ENCODE peak calls at places on chromosomes 2 and 18, in seven cellular contexts. H, W, D, F, I, G and P are unnamed samples.

GRCh38 chr2:207913772-207914358 is 111.5 kb downstream of the PLEKHM3 start:
- DNase-seq in G (no peak), W (no peak), H (no peak), I (no peak), F (no peak), D (no peak), P (no peak)

GRCh38 chr2:10790228-10790973 is 22.2 kb downstream of the PDIA6 start:
- DNase-seq in D (no peak), I (no peak), F (no peak), H (no peak), G (no peak), W (no peak), P (no peak)

GRCh38 chr18:46320928-46321855 is 217.0 kb downstream of the HAUS1 start:
- DNase-seq in W (no peak), I (no peak), F (no peak), G (no peak), D (no peak), H (no peak), P (no peak)

GRCh38 chr2:156625360-156625995 is 189.3 kb downstream of the GPD2 start:
- DNase-seq in W (no peak), G (no peak), I (no peak), D (no peak), F (no peak), H (no peak), P (no peak)

GRCh38 chr18:9055185-9055584 is 47.3 kb upstream of the NDUFV2 start:
- DNase-seq in F (no peak), W (no peak), G (no peak), I (no peak), D (peak), H (peak), P (no peak)

GRCh38 chr2:142140434-142140845 is 9.6 kb upstream of the LRP1B start:
- DNase-seq in F (no peak), G (no peak), W (peak), I (no peak), H (no peak), D (no peak), P (no peak)

GRCh38 chr2:236654496-236654895 is 84.9 kb downstream of the ACKR3 start:
- DNase-seq in G (peak), H (no peak), I (no peak), W (no peak), F (no peak), D (no peak), P (no peak)

GRCh38 chr2:63539416-63540162 is 48.7 kb downstream of the WDPCP start:
- DNase-seq in W (no peak), G (no peak), H (no peak), I (no peak), F (no peak), D (no peak), P (no peak)

GRCh38 chr2:73759287-73759764 is 20.6 kb downstream of the DUSP11 start:
- DNase-seq in G (no peak), D (no peak), H (no peak), W (no peak), I (no peak), F (peak), P (no peak)

GRCh38 chr18:4510160-4510559 is 55.1 kb upstream of the DLGAP1 start:
- DNase-seq in H (no peak), D (no peak), G (no peak), F (no peak), I (no peak), W (no peak), P (no peak)

GRCh38 chr18:34806527-34806926 is 96.4 kb downstream of the DTNA start:
- DNase-seq in H (no peak), G (no peak), W (no peak), D (no peak), I (no peak), F (no peak), P (no peak)

GRCh38 chr2:232485333-232485756 is 2.3 kb downstream of the ECEL1 start:
- DNase-seq in I (peak), H (no peak), F (no peak), W (no peak), G (peak), D (no peak), P (no peak)

GRCh38 chr2:39870871-39871270 is 91.8 kb upstream of the THUMPD2 start:
- DNase-seq in W (no peak), F (no peak), G (no peak), I (no peak), D (no peak), H (no peak), P (no peak)

GRCh38 chr18:55301836-55302235 is 286.2 kb downstream of the TCF4 start:
- DNase-seq in W (no peak), D (no peak), G (no peak), I (no peak), F (no peak), H (no peak), P (no peak)

GRCh38 chr2:16608661-16609643 is 56.7 kb downstream of the CYRIA start:
- DNase-seq in F (peak), G (peak), H (peak), D (peak), I (peak), W (peak), P (peak)

GRCh38 chr18:77013777-77014525 is 118.6 kb downstream of the MBP start:
- DNase-seq in W (no peak), D (no peak), F (no peak), H (no peak), G (peak), I (peak), P (peak)

GRCh38 chr2:23430263-23430662 is 45.3 kb downstream of the KLHL29 start:
- DNase-seq in W (no peak), G (no peak), F (no peak), I (no peak), D (no peak), H (no peak), P (no peak)

GRCh38 chr2:163266772-163267171 is 428.2 kb upstream of the KCNH7 start:
- DNase-seq in G (no peak), F (no peak), I (no peak), W (no peak), H (no peak), D (no peak), P (no peak)

DNA sequence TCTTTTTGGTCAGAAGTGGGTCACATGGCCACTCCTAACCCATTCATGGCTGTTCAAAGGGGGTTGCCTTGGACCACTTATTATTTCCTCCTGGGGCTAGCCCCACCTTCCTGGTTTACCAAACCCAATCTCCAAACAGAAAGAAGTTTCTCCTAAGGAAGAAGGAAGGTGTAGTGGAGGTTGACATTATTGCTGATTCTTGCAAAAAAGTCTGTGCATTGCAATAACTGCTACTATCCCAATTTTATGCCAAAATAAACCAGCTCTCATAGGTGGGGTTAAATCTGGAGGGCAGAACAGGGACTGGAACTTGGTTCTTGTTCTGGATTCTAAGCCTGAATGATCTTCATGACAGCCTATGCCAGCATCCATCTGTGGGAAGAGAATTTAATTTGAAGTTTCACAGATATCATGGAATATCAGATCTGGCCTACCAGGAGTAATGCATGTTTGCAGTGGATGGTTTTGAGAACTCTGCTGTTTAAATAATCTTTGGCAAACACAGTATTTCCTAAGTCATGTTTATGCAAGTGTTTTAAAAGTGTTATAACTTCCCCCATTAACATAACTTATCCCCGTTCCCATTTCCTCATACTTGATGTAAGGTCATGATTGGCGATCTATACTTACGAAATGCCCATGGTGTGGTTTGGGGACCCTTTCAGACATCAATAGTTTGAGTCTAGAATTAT is 11.9 kb downstream of the ANXA4 start:
- DNase-seq in D (no peak), I (no peak), G (no peak), H (no peak), F (no peak), W (no peak), P (no peak)
- H3K27ac ChIP-seq in D (peak), I (peak), G (peak), H (no peak), F (peak), W (no peak), P (no peak)

DNA sequence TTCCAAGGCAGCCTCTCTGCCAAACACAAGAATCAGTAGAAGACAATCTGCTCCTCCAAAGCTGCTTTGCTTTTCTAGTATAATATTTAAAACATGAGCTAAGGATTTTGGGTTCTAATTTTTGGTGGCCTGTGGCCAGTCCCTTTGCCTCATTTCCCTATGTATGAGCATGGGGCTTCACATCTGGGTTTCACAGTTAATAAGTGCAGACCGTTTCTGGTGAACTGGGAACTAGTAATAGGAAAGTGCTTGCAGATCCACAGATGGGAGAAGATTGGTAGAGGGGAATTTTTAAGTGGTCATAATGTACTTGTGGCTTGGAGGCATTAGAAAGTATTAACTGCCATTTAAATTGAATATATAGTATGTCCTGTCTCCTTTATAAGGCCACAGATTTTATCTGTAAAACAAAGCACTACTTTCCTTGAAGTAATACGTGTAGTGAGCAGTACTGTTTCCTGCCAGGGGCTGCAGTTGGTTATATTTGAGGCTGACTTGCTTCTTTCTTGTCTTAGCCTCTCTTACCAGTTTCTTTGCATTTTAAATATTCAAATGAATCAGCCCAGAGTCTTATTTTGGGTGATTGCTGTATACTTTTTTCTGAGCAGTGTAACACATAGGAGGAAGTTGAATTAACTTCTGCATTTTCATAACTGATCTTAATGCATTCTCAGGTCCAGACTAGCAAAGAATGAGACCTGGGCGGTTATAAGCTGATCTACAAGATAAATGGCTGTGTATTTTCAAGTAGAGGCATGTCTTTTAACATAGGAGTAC is 1.6 kb downstream of the ARPC2 start:
- DNase-seq in W (no peak), I (no peak), G (no peak), F (no peak), D (no peak), H (peak), P (no peak)
- TF ChIP-seq EP300 in W (no peak), I (no peak), G (no peak), F (no peak), D (no peak), H (peak), P (no peak)

GRCh38 chr2:47534179-47534919 is 131.4 kb downstream of the MSH2 start:
- DNase-seq in I (peak), H (peak), G (no peak), W (no peak), F (no peak), D (no peak), P (peak)
- H3K4me3 ChIP-seq in I (no peak), H (no peak), G (no peak), W (no peak), F (no peak), D (no peak), P (no peak)

GRCh38 chr2:175228179-175228578 is 46.7 kb upstream of the ATP5MC3 start:
- DNase-seq in W (no peak), D (no peak), G (no peak), H (no peak), I (no peak), F (no peak), P (no peak)

GRCh38 chr2:175233135-175233719 is 51.7 kb upstream of the ATP5MC3 start:
- DNase-seq in H (no peak), F (no peak), W (no peak), D (no peak), G (no peak), I (no peak), P (no peak)

GRCh38 chr2:175234650-175235049 is 53.1 kb upstream of the ATP5MC3 start:
- DNase-seq in G (no peak), H (no peak), D (no peak), I (no peak), F (no peak), W (no peak), P (no peak)

GRCh38 chr2:175236930-175237329 is 55.4 kb upstream of the ATP5MC3 start:
- DNase-seq in W (peak), H (no peak), G (no peak), I (no peak), D (no peak), F (no peak), P (no peak)

GRCh38 chr2:175234153-175234552 is 52.6 kb upstream of the ATP5MC3 start:
- DNase-seq in H (no peak), I (no peak), W (no peak), G (no peak), F (no peak), D (no peak), P (no peak)
- H3K27ac ChIP-seq in H (no peak), I (no peak), W (no peak), G (no peak), F (no peak), D (no peak), P (no peak)

DNA sequence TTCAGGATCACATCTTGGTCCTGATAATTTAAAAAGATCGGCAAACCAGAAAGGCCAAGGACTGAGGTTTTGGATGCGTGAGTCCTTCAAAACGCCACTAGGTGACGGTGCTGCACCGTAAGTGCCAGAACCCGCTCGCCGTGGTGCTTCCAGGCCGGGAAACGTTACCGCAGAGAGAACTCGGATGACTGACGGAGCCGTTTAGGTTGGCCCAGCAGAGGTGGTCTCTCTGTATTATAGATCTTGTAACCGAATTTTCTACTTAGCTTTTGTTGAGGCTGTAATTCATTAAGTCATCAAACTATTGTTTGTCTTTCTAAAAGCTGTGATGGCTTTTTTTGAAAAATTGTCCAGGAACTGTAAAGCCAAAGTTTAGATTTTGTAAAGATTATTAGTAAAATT is 39.8 kb upstream of the ADCYAP1 start:
- DNase-seq in D (peak), W (peak), I (peak), G (peak), H (peak), F (peak), P (peak)
- TF ChIP-seq EP300 in D (no peak), W (no peak), I (no peak), G (no peak), H (no peak), F (no peak), P (no peak)

GRCh38 chr2:85753525-85754312 is at the start of gene ATOH8:
- DNase-seq in W (peak), D (no peak), H (peak), I (peak), G (peak), F (peak), P (peak)
- H3K4me3 ChIP-seq in W (peak), D (peak), H (peak), I (peak), G (peak), F (peak), P (peak)

GRCh38 chr2:8582191-8582849 is 99.5 kb upstream of the ID2 start:
- DNase-seq in I (no peak), F (peak), H (no peak), G (no peak), W (no peak), D (no peak), P (no peak)
- H3K27ac ChIP-seq in I (peak), F (no peak), H (no peak), G (no peak), W (no peak), D (peak), P (no peak)